ENCODE peak calls at places on chromosome 17, in ten cellular contexts. C, L, T, O, E, Z, U, W, Q and X are unnamed samples.

GRCh38 chr17:77212081-77212832 is 71.5 kb downstream of the SEC14L1 start:
- DNase-seq in C (no peak), L (no peak), T (no peak), O (peak), E (no peak), Z (no peak), U (no peak), W (peak), Q (no peak), X (no peak)

GRCh38 chr17:77579717-77580116 is 378.8 kb upstream of the TNRC6C start:
- DNase-seq in C (no peak), L (no peak), T (no peak), O (no peak), E (no peak), Z (no peak), U (no peak), W (peak), Q (no peak), X (peak)

GRCh38 chr17:44345497-44346026 is 460 bp downstream of the GRN start:
- DNase-seq in C (peak), L (peak), T (peak), O (peak), E (no peak), Z (peak), U (peak), W (peak), Q (peak), X (peak)

GRCh38 chr17:50065056-50065455 is 9.1 kb downstream of the ITGA3 start:
- DNase-seq in C (no peak), L (no peak), T (no peak), O (no peak), E (no peak), Z (no peak), U (no peak), W (no peak), Q (no peak), X (no peak)

GRCh38 chr17:9875441-9875840 is 29.6 kb downstream of the RCVRN start:
- DNase-seq in C (no peak), L (peak), T (no peak), O (no peak), E (no peak), Z (peak), U (no peak), W (no peak), Q (peak), X (no peak)

GRCh38 chr17:40559016-40559853 is 6.0 kb downstream of the CCR7 start:
- DNase-seq in C (no peak), L (peak), T (no peak), O (no peak), E (peak), Z (no peak), U (no peak), W (peak), Q (no peak), X (no peak)

GRCh38 chr17:1186923-1187771 is 7.4 kb upstream of the ABR start:
- DNase-seq in C (peak), L (peak), T (peak), O (peak), E (peak), Z (peak), U (peak), W (peak), Q (peak), X (peak)

GRCh38 chr17:46986401-46986800 is 7.3 kb upstream of the RPRML start:
- DNase-seq in C (no peak), L (no peak), T (no peak), O (no peak), E (no peak), Z (no peak), U (no peak), W (no peak), Q (no peak), X (no peak)

GRCh38 chr17:142102-142661 is 4.8 kb downstream of the SCGB1C2 start:
- DNase-seq in C (no peak), L (peak), T (peak), O (no peak), E (peak), Z (no peak), U (no peak), W (peak), Q (peak), X (no peak)

GRCh38 chr17:65332375-65332774 is 195.2 kb downstream of the RGS9 start:
- DNase-seq in C (no peak), L (peak), T (no peak), O (no peak), E (no peak), Z (no peak), U (no peak), W (no peak), Q (peak), X (peak)

GRCh38 chr17:45719335-45720071 is 64.6 kb upstream of the CRHR1 start:
- DNase-seq in C (peak), L (peak), T (peak), O (no peak), E (no peak), Z (peak), U (no peak), W (no peak), Q (peak), X (peak)

GRCh38 chr17:82859431-82860403 is 19.9 kb upstream of the ZNF750 start:
- DNase-seq in C (peak), L (peak), T (no peak), O (no peak), E (peak), Z (no peak), U (no peak), W (peak), Q (peak), X (peak)

GRCh38 chr17:65194670-65195334 is 57.6 kb downstream of the RGS9 start:
- DNase-seq in C (no peak), L (peak), T (no peak), O (peak), E (no peak), Z (no peak), U (no peak), W (no peak), Q (no peak), X (no peak)

GRCh38 chr17:45848868-45849535 is 4.3 kb downstream of the SPPL2C start:
- DNase-seq in C (no peak), L (no peak), T (no peak), O (no peak), E (no peak), Z (no peak), U (no peak), W (no peak), Q (no peak), X (no peak)

GRCh38 chr17:38815576-38816193 is 9.4 kb downstream of the CWC25 start:
- DNase-seq in C (peak), L (peak), T (no peak), O (no peak), E (no peak), Z (peak), U (no peak), W (no peak), Q (peak), X (peak)

GRCh38 chr17:43774304-43775250 is 4.2 kb downstream of the DUSP3 start:
- DNase-seq in C (no peak), L (no peak), T (no peak), O (no peak), E (no peak), Z (no peak), U (no peak), W (no peak), Q (no peak), X (no peak)

GRCh38 chr17:66673668-66674276 is 161.1 kb upstream of the CACNG5 start:
- DNase-seq in C (no peak), L (peak), T (peak), O (peak), E (peak), Z (peak), U (peak), W (peak), Q (peak), X (peak)

GRCh38 chr17:43755389-43755875 is 3.2 kb downstream of the SOST start:
- DNase-seq in C (no peak), L (peak), T (no peak), O (no peak), E (no peak), Z (peak), U (no peak), W (no peak), Q (peak), X (peak)

GRCh38 chr17:50903604-50904521 is 37.7 kb upstream of the TOB1 start:
- DNase-seq in C (no peak), L (no peak), T (no peak), O (no peak), E (no peak), Z (peak), U (no peak), W (no peak), Q (peak), X (peak)

GRCh38 chr17:75893305-75894048 is 3.3 kb downstream of the TRIM65 start:
- DNase-seq in C (no peak), L (no peak), T (no peak), O (no peak), E (no peak), Z (no peak), U (no peak), W (no peak), Q (no peak), X (no peak)

GRCh38 chr17:76261421-76262215 is 3.5 kb upstream of the UBALD2 start:
- DNase-seq in C (no peak), L (no peak), T (no peak), O (no peak), E (no peak), Z (no peak), U (no peak), W (no peak), Q (peak), X (peak)

GRCh38 chr17:47856830-47857229 is 5.9 kb upstream of the SP6 start:
- DNase-seq in C (no peak), L (no peak), T (no peak), O (no peak), E (no peak), Z (no peak), U (no peak), W (no peak), Q (no peak), X (no peak)

GRCh38 chr17:3712811-3713463 is 10.8 kb upstream of the HASPIN start:
- DNase-seq in C (no peak), L (no peak), T (no peak), O (no peak), E (no peak), Z (no peak), U (no peak), W (no peak), Q (no peak), X (no peak)

GRCh38 chr17:68646626-68647526 is 45.7 kb upstream of the FAM20A start:
- DNase-seq in C (no peak), L (peak), T (no peak), O (no peak), E (no peak), Z (peak), U (no peak), W (no peak), Q (peak), X (no peak)

GRCh38 chr17:3030096-3030495 is 33.3 kb downstream of the OR1D5 start:
- DNase-seq in C (no peak), L (peak), T (no peak), O (no peak), E (no peak), Z (peak), U (no peak), W (peak), Q (peak), X (peak)

DNA sequence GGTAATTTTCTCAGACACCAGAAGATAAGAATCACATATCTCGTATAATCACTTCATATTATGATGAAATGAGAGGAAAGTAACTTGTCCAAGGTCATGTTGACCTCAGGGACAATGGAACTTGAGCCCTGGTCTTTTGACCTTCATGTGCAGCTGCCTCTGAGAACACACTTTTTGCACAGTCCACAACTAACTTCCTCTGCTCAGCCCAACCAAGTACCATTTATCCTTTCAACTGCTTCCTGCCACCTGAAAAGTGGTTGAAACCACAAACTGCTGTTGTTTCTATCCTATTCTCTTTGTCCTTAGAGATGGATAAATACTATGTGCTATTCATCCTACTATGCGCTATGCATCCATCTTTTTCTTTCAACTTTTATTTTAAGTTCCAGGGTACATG is 2.3 kb upstream of the CCL1 start:
- DNase-seq in C (no peak), L (no peak), T (no peak), O (no peak), E (no peak), Z (no peak), U (no peak), W (no peak), Q (no peak), X (no peak)
- H3K4me3 ChIP-seq in C (no peak), L (no peak), T (no peak), O (no peak), E (no peak), Z (no peak), U (no peak), W (no peak), Q (no peak), X (no peak)

DNA sequence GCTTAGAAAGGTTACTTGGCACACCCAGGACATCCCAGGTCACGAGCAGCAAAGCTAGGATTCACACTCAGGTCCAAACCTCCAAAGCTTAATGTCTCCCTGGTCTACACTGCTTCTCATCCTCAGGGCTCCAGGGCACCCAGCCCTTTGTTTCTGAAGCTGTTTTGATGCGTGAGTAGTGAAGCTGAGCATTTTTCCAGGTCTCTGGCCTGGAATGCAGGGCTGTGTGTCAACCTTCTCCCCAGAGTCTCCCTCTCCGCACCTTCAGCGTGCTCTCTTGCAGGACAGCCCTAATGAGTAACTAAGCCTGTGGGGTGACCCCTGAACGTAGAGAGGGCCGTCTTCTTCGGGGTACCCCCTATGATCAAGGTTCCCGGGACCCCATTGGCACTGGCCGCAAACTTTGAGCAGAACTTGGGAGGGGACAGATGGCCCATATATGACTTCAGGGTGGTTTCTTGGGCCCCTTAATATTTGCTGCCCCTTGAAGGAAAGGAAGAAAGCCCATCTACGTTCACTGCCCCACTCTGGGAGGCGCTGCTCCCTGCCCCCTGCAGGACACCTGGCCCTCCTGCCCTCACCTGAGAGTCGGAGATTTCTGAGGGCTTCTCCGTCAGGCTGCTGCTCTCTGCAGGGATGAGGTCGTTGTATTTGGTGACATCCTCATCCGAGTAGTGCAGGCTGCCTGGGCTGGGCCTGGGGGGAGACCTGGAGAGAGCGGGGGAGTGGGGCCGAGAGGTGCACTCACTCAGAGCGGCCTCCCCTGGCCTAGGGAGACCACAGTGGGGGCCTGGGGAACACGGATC is 36.4 kb upstream of the CDC42EP4 start:
- DNase-seq in C (no peak), L (no peak), T (no peak), O (no peak), E (no peak), Z (no peak), U (no peak), W (no peak), Q (no peak), X (no peak)
- TF ChIP-seq CTCF in C (peak), L (no peak), T (no peak), O (no peak), E (no peak), Z (no peak), U (no peak), W (no peak), Q (no peak), X (no peak)

GRCh38 chr17:61580502-61580901 is 10.5 kb downstream of the NACA2 start:
- DNase-seq in C (no peak), L (no peak), T (no peak), O (no peak), E (no peak), Z (no peak), U (no peak), W (no peak), Q (no peak), X (no peak)

GRCh38 chr17:61581611-61582349 is 9.2 kb downstream of the NACA2 start:
- DNase-seq in C (no peak), L (no peak), T (no peak), O (no peak), E (no peak), Z (no peak), U (no peak), W (no peak), Q (peak), X (peak)

GRCh38 chr17:61579382-61579781 is 11.6 kb downstream of the NACA2 start:
- DNase-seq in C (no peak), L (no peak), T (no peak), O (no peak), E (no peak), Z (no peak), U (no peak), W (no peak), Q (no peak), X (no peak)

GRCh38 chr17:61578645-61579044 is 12.4 kb downstream of the NACA2 start:
- DNase-seq in C (no peak), L (no peak), T (no peak), O (no peak), E (no peak), Z (no peak), U (no peak), W (no peak), Q (no peak), X (no peak)

GRCh38 chr17:61579961-61580360 is 11.1 kb downstream of the NACA2 start:
- DNase-seq in C (no peak), L (no peak), T (no peak), O (no peak), E (no peak), Z (peak), U (no peak), W (no peak), Q (no peak), X (no peak)
- H3K4me3 ChIP-seq in C (no peak), L (no peak), T (no peak), O (no peak), E (no peak), Z (peak), U (no peak), W (no peak), Q (no peak), X (no peak)

GRCh38 chr17:5121186-5121841 is 5.5 kb downstream of the USP6 start:
- DNase-seq in C (no peak), L (no peak), T (no peak), O (peak), E (no peak), Z (no peak), U (no peak), W (peak), Q (no peak), X (no peak)

GRCh38 chr17:5122586-5123342 is 6.9 kb downstream of the USP6 start:
- DNase-seq in C (no peak), L (peak), T (no peak), O (peak), E (no peak), Z (peak), U (no peak), W (peak), Q (no peak), X (no peak)

GRCh38 chr17:5120036-5120435 is 4.2 kb downstream of the USP6 start:
- DNase-seq in C (no peak), L (no peak), T (no peak), O (peak), E (no peak), Z (no peak), U (no peak), W (peak), Q (no peak), X (no peak)

GRCh38 chr17:5126719-5127488 is 11.1 kb downstream of the USP6 start:
- DNase-seq in C (no peak), L (no peak), T (no peak), O (no peak), E (no peak), Z (no peak), U (no peak), W (no peak), Q (no peak), X (no peak)

GRCh38 chr17:5123343-5124124 is 7.7 kb downstream of the USP6 start:
- DNase-seq in C (no peak), L (no peak), T (no peak), O (no peak), E (no peak), Z (no peak), U (no peak), W (peak), Q (no peak), X (no peak)
- TF ChIP-seq CTCF in C (no peak), L (no peak), T (no peak), O (no peak), E (no peak), Z (no peak), U (no peak), W (no peak), Q (no peak), X (no peak)

GRCh38 chr17:28967240-28968135 is 16.2 kb upstream of the PHF12 start:
- DNase-seq in C (no peak), L (peak), T (no peak), O (no peak), E (no peak), Z (no peak), U (no peak), W (no peak), Q (no peak), X (no peak)
- H3K4me3 ChIP-seq in C (no peak), L (no peak), T (no peak), O (no peak), E (no peak), Z (no peak), U (no peak), W (no peak), Q (no peak), X (no peak)

DNA sequence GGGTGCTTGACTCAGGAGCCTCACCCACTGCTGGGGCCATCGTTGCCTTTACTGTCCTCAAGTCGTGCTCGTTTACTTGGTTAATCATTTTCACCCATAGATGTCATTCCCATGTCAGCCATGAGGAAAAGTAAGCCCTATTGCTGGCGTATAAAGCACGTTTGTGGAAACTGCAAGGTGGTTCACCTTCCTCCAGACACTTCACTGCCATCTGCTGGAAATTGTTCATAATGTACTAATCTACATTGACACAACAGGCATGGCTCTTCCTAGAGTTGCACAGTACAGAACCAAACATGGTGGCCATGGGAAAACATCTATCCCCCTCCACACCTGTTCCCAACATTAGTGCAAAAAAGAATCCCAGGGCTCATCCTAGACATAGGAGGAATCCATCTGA is 116.6 kb downstream of the ZNF18 start:
- DNase-seq in C (peak), L (no peak), T (no peak), O (peak), E (no peak), Z (no peak), U (peak), W (no peak), Q (peak), X (peak)
- TF ChIP-seq CTCF in C (peak), L (no peak), T (no peak), O (peak), E (no peak), Z (no peak), U (peak), W (peak), Q (peak), X (no peak)